ENCODE peak calls at places on chromosomes 1 and 21, in five cellular contexts. U, N, I, O and T are unnamed samples.

GRCh38 chr21:34974162-34974981 is 74.7 kb downstream of the RUNX1 start:
- DNase-seq in U (no peak), O (peak), N (no peak), I (no peak), T (no peak)

GRCh38 chr1:33346921-33347649 is 26.2 kb upstream of the A3GALT2 start:
- DNase-seq in N (peak), O (peak), U (no peak), I (no peak), T (peak)

GRCh38 chr1:115854005-115854404 is 13.1 kb upstream of the NHLH2 start:
- DNase-seq in N (no peak), U (no peak), O (no peak), I (no peak), T (no peak)

GRCh38 chr21:45304945-45305344 is 17.2 kb upstream of the POFUT2 start:
- DNase-seq in O (no peak), I (peak), N (no peak), U (no peak), T (no peak)

GRCh38 chr1:74452035-74452434 is 60.4 kb downstream of the LRRC53 start:
- DNase-seq in I (no peak), N (no peak), U (no peak), O (no peak), T (no peak)

GRCh38 chr1:201268604-201269151 is 14.6 kb upstream of the PKP1 start:
- DNase-seq in N (peak), O (peak), U (no peak), I (no peak), T (peak)

GRCh38 chr1:155871390-155871789 is 12.0 kb downstream of the SYT11 start:
- DNase-seq in U (no peak), N (no peak), I (peak), O (peak), T (no peak)

GRCh38 chr1:59046730-59047157 is 250.2 kb upstream of the FGGY start:
- DNase-seq in I (no peak), N (no peak), U (no peak), O (peak), T (no peak)

GRCh38 chr1:61639218-61639617 is 85.7 kb downstream of the TM2D1 start:
- DNase-seq in N (no peak), O (no peak), U (no peak), I (no peak), T (no peak)

GRCh38 chr1:119010201-119010600 is 22.1 kb upstream of the TBX15 start:
- DNase-seq in I (no peak), U (no peak), O (no peak), N (no peak), T (no peak)

GRCh38 chr1:119007672-119008482 is 19.7 kb upstream of the TBX15 start:
- DNase-seq in O (no peak), N (no peak), U (peak), I (no peak), T (no peak)

GRCh38 chr1:119009300-119009660 is 21.1 kb upstream of the TBX15 start:
- DNase-seq in I (no peak), U (no peak), N (no peak), O (no peak), T (no peak)

GRCh38 chr1:119007343-119007671 is 19.2 kb upstream of the TBX15 start:
- DNase-seq in O (no peak), N (no peak), I (no peak), U (no peak), T (no peak)

DNA sequence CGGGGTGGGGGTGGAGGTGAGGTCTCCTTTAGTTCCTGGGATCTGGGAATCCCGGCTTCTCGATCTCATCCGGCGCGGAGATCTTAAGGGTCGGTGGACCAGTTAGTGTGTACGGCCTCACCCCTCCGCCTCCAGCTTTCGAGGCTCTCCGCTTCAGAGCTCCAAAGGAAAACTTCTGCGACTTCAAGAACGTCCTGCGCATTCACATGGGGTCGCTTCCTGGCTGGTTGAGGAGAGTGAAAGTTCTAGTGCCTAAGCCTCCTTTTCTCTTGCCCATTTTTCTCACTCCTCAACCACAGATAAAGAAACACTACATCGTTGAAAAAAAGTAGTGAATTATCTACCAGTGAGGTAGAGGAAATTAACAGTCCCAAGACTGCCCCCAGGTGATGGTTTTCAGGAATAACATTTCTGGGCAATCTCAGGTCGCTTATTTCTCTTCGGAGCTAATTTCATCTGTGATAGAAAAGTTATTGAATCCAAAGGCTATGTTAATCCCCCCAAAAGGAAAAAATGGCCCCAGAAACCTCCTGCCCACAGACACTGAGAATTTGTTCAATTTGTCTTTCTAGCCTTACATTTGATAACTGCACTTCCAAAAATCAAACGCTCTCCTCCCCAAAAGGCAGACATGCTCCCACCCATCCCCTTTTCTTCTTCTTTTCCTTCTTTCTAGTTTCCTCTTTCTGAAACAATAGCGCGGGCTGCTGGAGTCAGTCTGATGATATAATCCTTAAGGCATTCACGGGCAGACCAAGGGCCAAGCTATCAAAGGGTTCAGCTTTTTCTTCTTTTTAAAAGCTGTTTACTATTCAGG is 20.5 kb upstream of the TBX15 start:
- DNase-seq in O (peak), I (no peak), U (no peak), N (no peak), T (peak)
- TF ChIP-seq CTCF in O (peak), I (peak), U (peak), N (peak), T (peak)

GRCh38 chr21:42390696-42391095 is 5.2 kb downstream of the TMPRSS3 start:
- DNase-seq in I (no peak), U (no peak), N (no peak), O (no peak), T (no peak)

GRCh38 chr21:42387843-42388242 is 8.0 kb downstream of the TMPRSS3 start:
- DNase-seq in N (no peak), U (no peak), O (no peak), I (no peak), T (no peak)

GRCh38 chr21:42390193-42390592 is 5.7 kb downstream of the TMPRSS3 start:
- DNase-seq in I (no peak), O (no peak), N (no peak), U (no peak), T (no peak)

GRCh38 chr21:42389449-42389835 is 6.4 kb downstream of the TMPRSS3 start:
- DNase-seq in O (no peak), U (no peak), I (no peak), N (no peak), T (no peak)

DNA sequence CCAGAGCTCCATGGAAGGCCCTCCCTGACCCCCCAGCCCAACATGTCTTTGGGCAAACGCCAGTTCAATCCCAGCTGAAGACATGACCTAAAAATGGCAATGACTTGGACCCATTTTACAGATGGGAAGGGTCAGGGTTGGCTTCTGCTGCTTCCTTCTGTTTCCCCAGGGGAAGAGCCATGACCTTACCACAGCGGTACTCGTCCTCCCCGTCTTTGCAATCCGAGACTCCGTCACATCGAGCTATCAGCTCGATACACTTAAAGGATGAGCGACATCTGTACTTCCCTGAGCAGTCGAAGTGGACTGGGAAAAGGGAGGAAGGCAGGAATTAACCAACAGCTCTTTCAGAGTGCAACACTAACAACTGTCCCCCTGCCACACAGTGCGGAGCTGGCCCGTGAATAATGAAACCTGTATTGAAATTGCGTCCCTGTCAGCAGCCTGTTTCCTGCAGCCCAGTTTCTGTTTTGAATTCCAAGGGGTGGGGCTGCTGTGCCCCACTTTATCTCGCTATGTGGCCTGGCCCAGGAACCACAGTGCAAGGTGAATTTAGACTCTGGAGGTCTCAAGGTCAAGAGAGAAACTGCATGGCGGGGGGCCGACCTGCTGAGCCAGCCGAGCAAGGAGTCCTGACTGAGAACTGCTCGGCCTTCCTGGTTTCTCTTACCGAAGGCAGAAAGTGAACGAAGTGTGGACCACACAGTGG is 7.0 kb downstream of the TMPRSS3 start:
- DNase-seq in N (no peak), U (no peak), O (no peak), I (no peak), T (no peak)
- H3K4me3 ChIP-seq in N (no peak), U (no peak), O (no peak), I (no peak), T (no peak)

GRCh38 chr1:83905315-83905907 is 93.5 kb downstream of the TTLL7 start:
- DNase-seq in O (peak), N (no peak), I (no peak), U (no peak), T (no peak)
- TF ChIP-seq CTCF in O (peak), N (peak), I (peak), U (peak), T (peak)

DNA sequence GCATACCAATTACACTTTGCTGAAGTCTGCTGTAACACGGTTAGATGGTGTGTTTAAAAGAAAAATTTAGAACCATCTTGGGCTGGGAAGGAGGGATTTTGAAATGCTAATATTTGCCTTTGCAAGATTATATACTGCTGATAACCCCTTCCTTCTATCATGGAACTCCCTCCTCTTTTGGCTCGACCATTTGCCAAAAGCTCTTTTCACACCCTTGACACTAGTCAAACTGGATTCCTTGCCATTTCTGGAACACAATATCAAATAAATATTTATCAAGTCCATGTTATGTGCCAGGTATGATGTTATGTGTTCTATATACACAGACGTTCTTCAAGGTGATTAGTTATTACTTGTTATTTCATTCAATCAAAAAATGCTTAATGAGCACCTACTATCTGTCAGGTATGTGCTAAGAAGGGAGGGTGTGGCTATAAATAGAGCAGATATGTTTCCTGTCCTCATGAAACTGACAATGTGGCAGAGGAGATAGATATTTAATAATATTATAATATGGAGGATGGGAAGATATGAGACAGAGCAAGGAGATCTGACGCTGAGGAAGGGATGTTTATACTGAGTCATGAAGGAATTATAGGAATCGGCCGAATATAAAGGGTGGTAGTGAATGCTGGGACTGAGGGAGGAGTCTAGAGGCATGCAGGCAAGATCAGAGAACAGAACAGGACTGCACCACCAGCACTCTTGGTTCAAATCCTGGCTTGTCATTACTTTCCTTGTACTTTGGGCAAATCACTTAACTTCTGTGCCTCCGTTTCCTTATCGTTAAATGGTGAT is 16.1 kb upstream of the XPR1 start:
- DNase-seq in N (no peak), I (no peak), O (peak), U (no peak), T (no peak)
- H3K4me3 ChIP-seq in N (no peak), I (no peak), O (no peak), U (no peak), T (no peak)

GRCh38 chr1:36081926-36082485 is 1.9 kb upstream of the TEKT2 start:
- DNase-seq in I (no peak), O (no peak), N (no peak), U (no peak), T (no peak)
- TF ChIP-seq CTCF in I (no peak), O (no peak), N (no peak), U (no peak), T (no peak)

GRCh38 chr1:99852648-99853047 is 2.5 kb downstream of the AGL start:
- DNase-seq in I (no peak), U (no peak), O (peak), N (no peak), T (no peak)

GRCh38 chr1:99849744-99850457 is at the start of gene AGL:
- DNase-seq in N (no peak), O (peak), I (peak), U (peak), T (peak)

GRCh38 chr1:99850458-99850974 is 355 bp downstream of the AGL start:
- DNase-seq in I (no peak), O (no peak), N (no peak), U (no peak), T (no peak)

GRCh38 chr1:99849413-99849743 is 783 bp upstream of the AGL start:
- DNase-seq in U (no peak), I (no peak), N (no peak), O (peak), T (no peak)

DNA sequence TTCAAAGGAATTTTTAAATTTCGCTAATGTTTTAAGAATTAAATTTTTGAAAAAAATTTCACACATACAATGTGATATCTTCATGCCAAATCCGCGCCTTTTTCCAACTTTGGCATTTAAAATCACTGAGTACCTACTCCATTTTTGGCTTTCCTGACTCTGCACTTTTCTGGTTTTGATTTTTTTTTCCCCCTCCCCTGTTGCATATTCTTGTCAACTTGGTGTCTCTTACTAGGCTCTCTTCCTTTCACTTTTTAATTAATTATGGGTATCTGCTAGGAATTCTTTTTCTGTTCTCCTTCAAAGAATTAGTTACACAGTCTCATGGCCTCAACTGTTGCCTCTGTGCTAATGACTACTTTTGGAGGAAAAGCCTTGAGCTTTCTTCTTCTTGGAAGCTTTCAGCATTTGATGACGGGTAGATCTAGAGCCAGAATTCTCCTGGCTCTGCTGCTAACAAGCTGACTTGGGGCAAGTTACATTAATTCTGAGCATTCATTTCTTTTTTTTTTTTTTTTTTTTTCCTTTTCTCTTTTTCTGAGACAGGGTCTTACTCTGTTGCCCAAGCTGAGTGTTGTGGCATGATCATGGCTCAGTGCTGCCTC is 1.8 kb downstream of the AGL start:
- DNase-seq in I (no peak), U (no peak), O (no peak), N (no peak), T (no peak)
- H3K4me3 ChIP-seq in I (no peak), U (no peak), O (no peak), N (no peak), T (no peak)

GRCh38 chr1:119870917-119871486 is 25.3 kb downstream of the ADAM30 start:
- DNase-seq in N (no peak), O (peak), I (no peak), U (peak), T (peak)
- TF ChIP-seq CTCF in N (peak), O (peak), I (peak), U (peak), T (peak)

GRCh38 chr21:41478319-41479177 is 29.4 kb downstream of the TMPRSS2 start:
- DNase-seq in N (no peak), U (no peak), O (no peak), I (no peak), T (no peak)

GRCh38 chr21:41475714-41476405 is 32.1 kb downstream of the TMPRSS2 start:
- DNase-seq in N (no peak), O (no peak), I (no peak), U (no peak), T (no peak)

GRCh38 chr21:41480086-41480690 is 27.8 kb downstream of the TMPRSS2 start:
- DNase-seq in I (no peak), O (no peak), N (no peak), U (no peak), T (no peak)

GRCh38 chr21:41479686-41480085 is 28.3 kb downstream of the TMPRSS2 start:
- DNase-seq in I (no peak), O (no peak), N (no peak), U (no peak), T (no peak)

GRCh38 chr21:41477641-41478318 is 30.2 kb downstream of the TMPRSS2 start:
- DNase-seq in U (no peak), I (no peak), N (no peak), O (peak), T (no peak)
- H3K4me3 ChIP-seq in U (no peak), I (no peak), N (no peak), O (no peak), T (no peak)

GRCh38 chr1:227792216-227793078 is 23.0 kb upstream of the PRSS38 start:
- DNase-seq in N (no peak), I (no peak), U (no peak), O (no peak), T (no peak)
- TF ChIP-seq CTCF in N (peak), I (peak), U (no peak), O (no peak), T (no peak)

GRCh38 chr1:223133824-223134435 is 9.1 kb downstream of the TLR5 start:
- DNase-seq in O (peak), N (no peak), I (no peak), U (peak), T (no peak)
- H3K4me3 ChIP-seq in O (no peak), N (peak), I (peak), U (peak), T (peak)